ENCODE peak calls at places on chromosomes 6 and 20, in seven cellular contexts. F is breast epithelium, L is IMR-90, E is stomach, B is A549, Q is GM12878, I is tibial nerve. O is an unnamed sample.
A peak's percentile ranks its signal among the peaks of the same experiment; 100 is the strongest.

GRCh38 chr6:111888928-111889696 is 15.9 kb upstream of the FYN start:
- DNase-seq in F (no peak), L (peak; percentile 30), E (no peak), B (no peak), Q (no peak), I (no peak), O (no peak)

GRCh38 chr20:51462566-51463276 is 79.8 kb downstream of the NFATC2 start:
- DNase-seq in F (no peak), L (peak; percentile 80), E (no peak), B (no peak), Q (no peak), I (peak; percentile 69), O (no peak)

GRCh38 chr6:15317934-15318902 is 72.3 kb downstream of the JARID2 start:
- DNase-seq in F (no peak), L (peak; percentile 48), E (no peak), B (no peak), Q (no peak), I (no peak), O (no peak)

GRCh38 chr6:53979468-53980067 is 131.7 kb upstream of the MLIP start:
- DNase-seq in F (no peak), L (peak; percentile 61), E (no peak), B (peak; percentile 44), Q (no peak), I (peak; percentile 64), O (no peak)

GRCh38 chr20:57656821-57657536 is 36.8 kb upstream of the ZBP1 start:
- DNase-seq in F (no peak), L (no peak), E (peak; percentile 19), B (no peak), Q (no peak), I (no peak), O (no peak)

GRCh38 chr20:3068986-3069900 is 2.2 kb upstream of the OXT start:
- DNase-seq in F (no peak), L (peak; percentile 36), E (peak; percentile 38), B (peak; percentile 36), Q (no peak), I (no peak), O (no peak)

GRCh38 chr6:145705561-145705960 is 29.8 kb downstream of the EPM2A start:
- DNase-seq in F (no peak), L (peak; percentile 78), E (no peak), B (no peak), Q (no peak), I (no peak), O (no peak)

GRCh38 chr20:25139061-25139705 is 56.3 kb upstream of the ENTPD6 start:
- DNase-seq in F (no peak), L (no peak), E (no peak), B (peak; percentile 51), Q (no peak), I (no peak), O (no peak)

GRCh38 chr20:8798505-8798904 is 270.4 kb upstream of the PLCB4 start:
- DNase-seq in F (no peak), L (no peak), E (no peak), B (no peak), Q (no peak), I (no peak), O (no peak)

GRCh38 chr6:137495652-137496391 is 1.6 kb upstream of the OLIG3 start:
- DNase-seq in F (no peak), L (no peak), E (no peak), B (no peak), Q (no peak), I (no peak), O (no peak)

GRCh38 chr6:35057449-35058030 is 83.6 kb downstream of the TCP11 start:
- DNase-seq in F (no peak), L (no peak), E (no peak), B (no peak), Q (no peak), I (no peak), O (no peak)

GRCh38 chr6:104218132-104218531 is 641.6 kb downstream of the HACE1 start:
- DNase-seq in F (no peak), L (no peak), E (no peak), B (no peak), Q (no peak), I (no peak), O (no peak)

GRCh38 chr6:35082046-35082732 is 59.0 kb downstream of the TCP11 start:
- DNase-seq in F (no peak), L (no peak), E (no peak), B (no peak), Q (no peak), I (no peak), O (no peak)

GRCh38 chr6:33276864-33277662 is at the start of gene B3GALT4:
- DNase-seq in F (peak; percentile 78), L (peak; percentile 68), E (peak; percentile 84), B (peak; percentile 73), Q (peak; percentile 49), I (peak; percentile 59), O (no peak)

GRCh38 chr6:16523550-16524379 is 237.5 kb downstream of the ATXN1 start:
- DNase-seq in F (no peak), L (peak; percentile 93), E (no peak), B (no peak), Q (no peak), I (no peak), O (no peak)

GRCh38 chr6:42921801-42922200 is 5.9 kb downstream of the PTCRA start:
- DNase-seq in F (no peak), L (no peak), E (no peak), B (no peak), Q (no peak), I (no peak), O (no peak)

GRCh38 chr6:52736145-52736544 is 27.1 kb downstream of the GSTA2 start:
- DNase-seq in F (no peak), L (no peak), E (no peak), B (no peak), Q (no peak), I (no peak), O (no peak)

GRCh38 chr6:7468382-7469081 is 72.9 kb upstream of the DSP start:
- DNase-seq in F (no peak), L (peak; percentile 66), E (no peak), B (peak; percentile 75), Q (no peak), I (no peak), O (no peak)

GRCh38 chr20:23138682-23139081 is 52.6 kb upstream of the CD93 start:
- DNase-seq in F (no peak), L (no peak), E (no peak), B (no peak), Q (no peak), I (no peak), O (no peak)

GRCh38 chr6:134235937-134236751 is 81.8 kb downstream of the SGK1 start:
- DNase-seq in F (no peak), L (peak; percentile 90), E (no peak), B (no peak), Q (peak; percentile 77), I (no peak), O (no peak)
- H3K27ac ChIP-seq in F (no peak overlapping the region), L (no peak overlapping the region), E (peak overlapping the region; percentile 50), B (no peak overlapping the region), Q (peak overlapping the region; percentile 47), I (no peak overlapping the region), O (peak overlapping the region; percentile 60)

GRCh38 chr6:73389854-73390253 is 4.8 kb upstream of the DDX43 start:
- DNase-seq in F (no peak), L (no peak), E (no peak), B (no peak), Q (no peak), I (no peak), O (no peak)

GRCh38 chr6:73395875-73396274 is 1.2 kb downstream of the DDX43 start:
- DNase-seq in F (no peak), L (no peak), E (no peak), B (no peak), Q (no peak), I (no peak), O (no peak)

GRCh38 chr6:73393278-73393677 is 1.4 kb upstream of the DDX43 start:
- DNase-seq in F (no peak), L (peak; percentile 40), E (no peak), B (no peak), Q (no peak), I (no peak), O (no peak)

GRCh38 chr6:73391735-73392134 is 2.9 kb upstream of the DDX43 start:
- DNase-seq in F (no peak), L (no peak), E (no peak), B (no peak), Q (no peak), I (no peak), O (no peak)

DNA sequence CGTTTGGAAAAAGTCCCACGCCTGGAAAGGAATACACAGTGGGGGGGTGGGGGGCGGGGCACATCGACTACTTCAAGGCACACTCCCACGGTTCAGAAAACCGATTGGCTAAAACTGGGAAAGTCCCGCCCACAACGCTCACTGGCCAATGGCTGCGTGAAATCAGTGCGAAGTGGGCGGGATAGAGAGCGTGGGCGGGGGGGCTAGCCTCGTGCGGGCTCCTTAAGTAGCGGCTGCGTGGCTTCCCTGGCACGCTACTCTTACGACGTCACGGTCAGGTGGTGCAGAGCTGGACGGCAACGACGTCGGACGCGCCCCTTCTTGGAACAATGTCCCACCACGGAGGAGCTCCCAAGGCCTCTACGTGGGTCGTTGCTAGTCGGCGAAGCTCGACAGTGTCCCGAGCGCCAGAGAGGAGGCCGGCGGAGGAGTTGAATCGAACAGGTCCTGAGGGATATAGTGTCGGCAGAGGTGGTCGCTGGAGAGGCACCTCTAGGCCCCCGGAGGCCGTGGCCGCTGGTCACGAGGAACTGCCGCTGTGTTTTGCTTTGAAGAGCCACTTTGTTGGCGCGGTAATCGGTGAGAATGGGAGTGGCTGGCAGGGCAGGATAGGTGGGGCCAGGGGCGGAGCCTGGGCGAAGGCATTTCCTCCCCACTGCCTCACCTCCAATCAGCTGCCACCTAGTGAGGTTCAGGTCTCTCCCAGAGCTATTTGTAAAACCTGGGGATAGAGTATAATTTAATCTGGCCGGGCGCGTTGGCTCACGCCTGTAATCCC is at the start of gene DDX43:
- DNase-seq in F (peak; percentile 54), L (no peak), E (no peak), B (no peak), Q (no peak), I (peak; percentile 64), O (peak; percentile 7)
- H3K4me3 ChIP-seq in F (peak within 1 kb of the TSS; percentile 58), L (no peak within 1 kb of the TSS), E (peak within 1 kb of the TSS; percentile 28), B (no peak within 1 kb of the TSS), Q (no peak within 1 kb of the TSS), I (no peak within 1 kb of the TSS), O (peak within 1 kb of the TSS; percentile 39)

GRCh38 chr20:37406010-37406998 is 60.4 kb downstream of the SRC start:
- DNase-seq in F (no peak), L (peak; percentile 28), E (peak; percentile 45), B (peak; percentile 66), Q (no peak), I (no peak), O (no peak)
- TF ChIP-seq POLR2A in F (no peak), L (no peak), E (no peak), B (peak; percentile 40), Q (peak; percentile 78), I (no peak), O (no peak)

GRCh38 chr6:125193208-125193607 is 39.6 kb downstream of the TPD52L1 start:
- DNase-seq in F (no peak), L (no peak), E (no peak), B (peak; percentile 32), Q (no peak), I (no peak), O (no peak)

GRCh38 chr6:125196613-125197012 is 43.0 kb downstream of the TPD52L1 start:
- DNase-seq in F (no peak), L (no peak), E (no peak), B (no peak), Q (no peak), I (no peak), O (no peak)

GRCh38 chr6:125197795-125198269 is 44.3 kb downstream of the TPD52L1 start:
- DNase-seq in F (peak; percentile 64), L (peak; percentile 31), E (peak; percentile 87), B (peak; percentile 90), Q (no peak), I (peak; percentile 63), O (no peak)

GRCh38 chr6:125194980-125195379 is 41.4 kb downstream of the TPD52L1 start:
- DNase-seq in F (no peak), L (no peak), E (no peak), B (no peak), Q (no peak), I (no peak), O (no peak)

GRCh38 chr6:125195526-125195925 is 42.0 kb downstream of the TPD52L1 start:
- DNase-seq in F (no peak), L (no peak), E (no peak), B (no peak), Q (no peak), I (no peak), O (no peak)
- H3K27ac ChIP-seq in F (no peak overlapping the region), L (no peak overlapping the region), E (peak overlapping the region; percentile 16), B (peak overlapping the region; percentile 95), Q (no peak overlapping the region), I (no peak overlapping the region), O (peak overlapping the region; percentile 87)

O was measured in esophagus squamous epithelium.